ENCODE peak calls at places on chromosomes 7 and 10, in nine cellular contexts. U, Q, C, T, G, K, Z, S and J are unnamed samples.

GRCh38 chr10:131841669-131842139 is 59.1 kb upstream of the PPP2R2D start:
- DNase-seq in U (no peak), Q (no peak), C (no peak), T (no peak), G (no peak), K (no peak), Z (no peak), S (no peak), J (no peak)

GRCh38 chr10:96287392-96288105 is 16.2 kb upstream of the BLNK start:
- DNase-seq in U (no peak), Q (no peak), C (peak; percentile 31), T (no peak), G (peak; percentile 92), K (no peak), Z (peak; percentile 1), S (no peak), J (peak; percentile 89)

GRCh38 chr10:68202965-68203358 is 29.0 kb downstream of the ATOH7 start:
- DNase-seq in U (no peak), Q (no peak), C (no peak), T (no peak), G (no peak), K (no peak), Z (peak; percentile 28), S (peak; percentile 36), J (no peak)

GRCh38 chr10:22023508-22023907 is 20.0 kb upstream of the DNAJC1 start:
- DNase-seq in U (no peak), Q (no peak), C (no peak), T (no peak), G (no peak), K (no peak), Z (no peak), S (no peak), J (no peak)

GRCh38 chr7:140525741-140526140 is 46.4 kb upstream of the MKRN1 start:
- DNase-seq in U (no peak), Q (no peak), C (no peak), T (peak; percentile 32), G (no peak), K (peak; percentile 63), Z (peak; percentile 40), S (no peak), J (no peak)

GRCh38 chr10:48449501-48450232 is 143.2 kb downstream of the MAPK8 start:
- DNase-seq in U (peak; percentile 25), Q (no peak), C (no peak), T (no peak), G (no peak), K (no peak), Z (no peak), S (no peak), J (no peak)

GRCh38 chr10:123908379-123908778 is 16.8 kb upstream of the CPXM2 start:
- DNase-seq in U (no peak), Q (no peak), C (no peak), T (no peak), G (no peak), K (no peak), Z (no peak), S (no peak), J (no peak)

GRCh38 chr7:158541330-158542010 is 46.2 kb downstream of the PTPRN2 start:
- DNase-seq in U (no peak), Q (no peak), C (no peak), T (peak; percentile 9), G (peak; percentile 24), K (no peak), Z (no peak), S (no peak), J (peak; percentile 95)

GRCh38 chr7:113824117-113824823 is 94.5 kb downstream of the PPP1R3A start:
- DNase-seq in U (no peak), Q (no peak), C (no peak), T (no peak), G (no peak), K (no peak), Z (no peak), S (no peak), J (no peak)

GRCh38 chr10:120646159-120646558 is 189.1 kb downstream of the PLPP4 start:
- DNase-seq in U (no peak), Q (no peak), C (no peak), T (no peak), G (no peak), K (no peak), Z (no peak), S (no peak), J (no peak)

GRCh38 chr10:43226441-43226840 is 40.4 kb downstream of the RASGEF1A start:
- DNase-seq in U (no peak), Q (no peak), C (no peak), T (no peak), G (no peak), K (peak; percentile 2), Z (no peak), S (no peak), J (no peak)

GRCh38 chr7:135335628-135336139 is 102.0 kb downstream of the STRA8 start:
- DNase-seq in U (peak; percentile 54), Q (peak; percentile 72), C (peak; percentile 81), T (no peak), G (peak; percentile 63), K (peak; percentile 71), Z (peak; percentile 64), S (no peak), J (peak; percentile 85)

GRCh38 chr10:112950714-112951348 is 784 bp downstream of the TCF7L2 start:
- DNase-seq in U (peak; percentile 34), Q (peak; percentile 32), C (peak; percentile 64), T (peak; percentile 26), G (peak; percentile 9), K (peak; percentile 24), Z (peak; percentile 50), S (no peak), J (no peak)

GRCh38 chr10:43963793-43964425 is 315.2 kb upstream of the ZNF32 start:
- DNase-seq in U (peak; percentile 28), Q (no peak), C (no peak), T (no peak), G (no peak), K (no peak), Z (no peak), S (no peak), J (peak; percentile 83)

GRCh38 chr10:116554628-116555027 is 8.9 kb downstream of the PNLIP start:
- DNase-seq in U (no peak), Q (no peak), C (no peak), T (no peak), G (no peak), K (no peak), Z (no peak), S (no peak), J (no peak)

GRCh38 chr7:116809636-116810266 is 52.6 kb upstream of the CAPZA2 start:
- DNase-seq in U (no peak), Q (no peak), C (peak; percentile 79), T (no peak), G (peak; percentile 68), K (no peak), Z (peak; percentile 87), S (peak; percentile 51), J (peak; percentile 90)

GRCh38 chr7:25989140-25989705 is 162.8 kb upstream of the NFE2L3 start:
- DNase-seq in U (no peak), Q (no peak), C (no peak), T (no peak), G (no peak), K (peak; percentile 21), Z (no peak), S (no peak), J (no peak)

GRCh38 chr7:48091506-48092433 is 2.7 kb downstream of the UPP1 start:
- DNase-seq in U (no peak), Q (no peak), C (no peak), T (no peak), G (no peak), K (no peak), Z (no peak), S (no peak), J (no peak)
- H3K4me3 ChIP-seq in U (no peak overlapping the region), Q (no peak overlapping the region), C (no peak overlapping the region), T (no peak overlapping the region), G (no peak overlapping the region), K (no peak overlapping the region), Z (no peak overlapping the region), S (no peak overlapping the region), J (no peak overlapping the region)

GRCh38 chr10:1932617-1933016 is 195.3 kb upstream of the ADARB2 start:
- DNase-seq in U (no peak), Q (no peak), C (no peak), T (no peak), G (no peak), K (no peak), Z (no peak), S (no peak), J (no peak)
- H3K4me3 ChIP-seq in U (no peak overlapping the region), Q (no peak overlapping the region), C (no peak overlapping the region), T (no peak overlapping the region), G (no peak overlapping the region), K (no peak overlapping the region), Z (no peak overlapping the region), S (no peak overlapping the region), J (no peak overlapping the region)

DNA sequence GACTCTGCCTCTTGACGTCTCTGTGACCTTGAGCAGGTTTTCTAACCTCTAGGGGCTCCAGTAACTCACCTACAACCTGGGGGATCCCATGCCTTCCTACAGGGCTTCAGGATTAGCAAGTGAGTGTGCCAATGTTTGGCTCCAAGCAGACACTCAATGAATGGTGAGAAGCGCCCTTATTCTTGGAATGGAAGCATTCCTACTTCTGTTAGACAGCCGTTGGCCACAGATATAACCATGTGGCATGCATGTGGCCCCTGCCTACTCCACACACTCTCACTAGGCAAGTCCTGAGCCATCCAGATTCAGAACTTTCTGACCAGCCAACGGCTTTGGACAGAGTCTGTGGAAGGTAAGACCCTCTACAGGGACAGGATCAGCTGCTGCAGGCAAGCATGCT is 108.9 kb upstream of the LYZL2 start:
- DNase-seq in U (no peak), Q (no peak), C (no peak), T (no peak), G (peak; percentile 34), K (no peak), Z (no peak), S (no peak), J (no peak)
- H3K4me3 ChIP-seq in U (no peak overlapping the region), Q (no peak overlapping the region), C (no peak overlapping the region), T (no peak overlapping the region), G (no peak overlapping the region), K (no peak overlapping the region), Z (no peak overlapping the region), S (no peak overlapping the region), J (no peak overlapping the region)

DNA sequence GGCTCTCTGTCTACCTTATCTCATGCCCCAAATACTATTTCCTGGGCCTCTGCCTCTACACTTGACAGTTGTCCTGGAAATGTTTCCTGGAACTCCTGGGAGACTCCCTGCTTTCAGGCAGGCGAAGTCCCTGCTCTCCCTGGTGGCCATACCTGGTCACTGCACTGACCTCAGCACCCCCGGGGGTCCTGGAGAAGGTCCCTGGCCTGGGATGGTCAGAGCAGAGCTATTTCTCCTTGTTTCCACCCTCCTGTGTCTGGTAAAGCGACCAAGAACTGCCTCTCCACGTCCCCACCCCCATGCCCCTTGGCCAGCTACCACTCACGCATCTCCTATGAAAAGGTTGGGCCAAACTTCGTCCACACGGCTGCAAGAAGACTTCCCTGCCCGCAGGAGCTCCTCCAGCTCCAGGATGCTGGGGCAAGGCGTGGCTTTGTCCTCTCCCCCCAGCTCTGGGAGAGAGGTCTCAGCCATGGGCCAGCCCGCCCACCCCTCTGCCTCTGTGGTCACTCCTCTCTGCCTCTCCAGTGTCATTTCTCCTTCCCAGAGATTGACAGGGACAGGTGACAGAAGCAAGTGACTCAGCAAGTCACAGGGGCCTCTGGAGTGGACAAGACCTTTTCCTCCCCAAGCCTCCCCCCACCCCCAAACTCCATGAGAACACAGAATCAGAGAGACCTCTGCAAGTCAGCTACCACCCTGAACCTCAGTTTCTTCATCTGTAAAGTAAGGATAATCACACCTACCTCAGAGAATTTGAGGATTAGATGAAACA is 2.6 kb upstream of the SAMD8 start:
- DNase-seq in U (no peak), Q (peak; percentile 18), C (peak; percentile 61), T (no peak), G (peak; percentile 29), K (peak; percentile 26), Z (no peak), S (no peak), J (no peak)
- H3K4me3 ChIP-seq in U (no peak overlapping the region), Q (no peak overlapping the region), C (no peak overlapping the region), T (no peak overlapping the region), G (no peak overlapping the region), K (no peak overlapping the region), Z (no peak overlapping the region), S (no peak overlapping the region), J (no peak overlapping the region)